ENCODE peak calls at places on chromosomes 16 and 17, in nine cellular contexts. O is GM10248; L is transverse colon; X is EL; R is T-helper 1 cell; C is AG10803; A is stimulated activated CD4-positive, alpha-beta T cell treated with anti-CD3 and anti-CD28 coated beads, Interleukin-15, amount 100 ng/mL, for 1 hour; V is fibroblast of the aortic adventitia; Z is mucosa of gallbladder. P is an unnamed sample.

GRCh38 chr16:55663770-55664677 is 8.2 kb downstream of the SLC6A2 start:
- DNase-seq in L (no peak), V (no peak), C (peak; percentile 26), A (no peak), O (no peak), Z (no peak), X (peak; percentile 81), R (no peak), P (no peak)

GRCh38 chr16:27598921-27599565 is 49.1 kb downstream of the KATNIP start:
- DNase-seq in X (no peak), Z (no peak), R (no peak), L (no peak), O (no peak), C (no peak), A (no peak), V (no peak), P (no peak)

GRCh38 chr17:79574108-79574507 is 36.7 kb downstream of the RBFOX3 start:
- DNase-seq in A (no peak), O (no peak), R (no peak), V (no peak), C (no peak), L (no peak), Z (no peak), X (peak; percentile 28), P (no peak)

GRCh38 chr17:50542795-50543774 is 3.9 kb upstream of the SPATA20 start:
- DNase-seq in X (no peak), O (no peak), C (no peak), R (no peak), A (no peak), Z (peak; percentile 89), L (peak; percentile 81), V (no peak), P (no peak)

GRCh38 chr16:969508-970378 is 1.0 kb downstream of the LMF1 start:
- DNase-seq in A (no peak), R (no peak), V (peak; percentile 24), O (no peak), X (peak; percentile 28), L (peak; percentile 32), C (peak; percentile 22), Z (no peak), P (no peak)

GRCh38 chr16:57039148-57039812 is 49.9 kb downstream of the NLRC5 start:
- DNase-seq in L (peak; percentile 33), C (peak; percentile 90), O (no peak), A (no peak), V (peak; percentile 66), Z (no peak), R (peak; percentile 74), X (peak; percentile 66), P (no peak)

GRCh38 chr16:6446370-6446769 is 886.3 kb upstream of the RBFOX1 start:
- DNase-seq in X (no peak), Z (no peak), L (no peak), A (no peak), C (no peak), O (no peak), R (no peak), V (no peak), P (no peak)

GRCh38 chr16:4443986-4444385 is 18.3 kb downstream of the DNAJA3 start:
- DNase-seq in X (no peak), Z (no peak), O (no peak), L (no peak), C (no peak), R (no peak), A (no peak), V (no peak), P (no peak)

GRCh38 chr16:8326234-8326633 is 264.1 kb downstream of the TMEM114 start:
- DNase-seq in O (no peak), A (no peak), C (no peak), Z (no peak), L (no peak), X (no peak), R (no peak), V (no peak), P (no peak)

GRCh38 chr17:43517161-43517560 is 29.0 kb downstream of the ETV4 start:
- DNase-seq in R (no peak), V (no peak), O (no peak), C (peak; percentile 34), L (no peak), Z (no peak), A (no peak), X (no peak), P (no peak)

GRCh38 chr17:36505171-36505570 is 18.7 kb downstream of the ZNHIT3 start:
- DNase-seq in Z (no peak), R (no peak), V (no peak), X (no peak), A (no peak), L (no peak), C (no peak), O (no peak), P (no peak)

GRCh38 chr16:66858740-66859396 is 14.7 kb downstream of the CA7 start:
- DNase-seq in L (no peak), V (peak; percentile 35), A (no peak), Z (peak; percentile 61), R (no peak), O (no peak), X (peak; percentile 70), C (peak; percentile 50), P (no peak)

GRCh38 chr17:13410874-13411273 is 190.9 kb downstream of the HS3ST3A1 start:
- DNase-seq in V (peak; percentile 65), C (peak; percentile 74), L (no peak), O (no peak), A (no peak), R (no peak), Z (peak; percentile 56), X (no peak), P (no peak)

GRCh38 chr16:29991571-29991904 is 3.9 kb downstream of the HIRIP3 start:
- DNase-seq in Z (no peak), X (no peak), V (no peak), A (no peak), L (no peak), R (no peak), O (no peak), C (no peak), P (no peak)

GRCh38 chr16:53511403-53512280 is 8.6 kb upstream of the AKTIP start:
- DNase-seq in A (no peak), V (no peak), O (no peak), Z (peak; percentile 83), C (no peak), X (no peak), L (no peak), R (no peak), P (no peak)

GRCh38 chr17:37230633-37231032 is 145.2 kb upstream of the C17orf78 start:
- DNase-seq in X (no peak), C (no peak), L (no peak), O (no peak), V (no peak), A (no peak), R (no peak), Z (no peak), P (no peak)

P was measured in T-cell.